ENCODE peak calls at places on chromosomes 5 and 9, in seven cellular contexts. N is neural progenitor cell; P is pancreas; Y is upper lobe of right lung; K is thyroid gland; F is A549; O is CD8-positive, alpha-beta T cell. A is an unnamed sample.

GRCh38 chr5:79236970-79237734 is 1.2 kb downstream of the JMY start:
- DNase-seq in N (peak; percentile 65), P (peak; percentile 77), Y (peak; percentile 77), K (peak; percentile 74), F (peak; percentile 27), O (peak; percentile 37), A (peak; percentile 72)

GRCh38 chr9:88738708-88739107 is 203.7 kb downstream of the NXNL2 start:
- DNase-seq in N (no peak), P (no peak), Y (no peak), K (no peak), F (no peak), O (no peak), A (no peak)

GRCh38 chr9:99822096-99822595 is 461 bp downstream of the NR4A3 start:
- DNase-seq in N (no peak), P (no peak), Y (no peak), K (no peak), F (no peak), O (no peak), A (no peak)

GRCh38 chr9:120931278-120932085 is 4.9 kb upstream of the TRAF1 start:
- DNase-seq in N (no peak), P (no peak), Y (no peak), K (peak; percentile 52), F (no peak), O (peak; percentile 77), A (no peak)

GRCh38 chr5:158563774-158564390 is 535.8 kb downstream of the EBF1 start:
- DNase-seq in N (no peak), P (no peak), Y (no peak), K (no peak), F (no peak), O (no peak), A (no peak)

GRCh38 chr5:87020099-87020934 is 247.4 kb upstream of the RASA1 start:
- DNase-seq in N (peak; percentile 59), P (peak; percentile 27), Y (no peak), K (peak; percentile 11), F (no peak), O (peak; percentile 20), A (no peak)

GRCh38 chr5:149666212-149666852 is 63.8 kb upstream of the PPARGC1B start:
- DNase-seq in N (no peak), P (no peak), Y (peak; percentile 70), K (no peak), F (no peak), O (no peak), A (peak; percentile 72)

GRCh38 chr9:88044200-88044599 is 69.9 kb upstream of the CDK20 start:
- DNase-seq in N (peak; percentile 12), P (no peak), Y (no peak), K (no peak), F (no peak), O (no peak), A (no peak)

GRCh38 chr5:142472306-142472951 is 147.6 kb upstream of the SPRY4 start:
- DNase-seq in N (no peak), P (no peak), Y (no peak), K (no peak), F (peak; percentile 74), O (peak; percentile 49), A (no peak)

GRCh38 chr9:127522727-127523126 is 71.4 kb downstream of the LRSAM1 start:
- DNase-seq in N (no peak), P (peak; percentile 26), Y (no peak), K (peak; percentile 29), F (peak; percentile 51), O (no peak), A (no peak)

GRCh38 chr9:99433555-99433954 is 211.5 kb downstream of the SEC61B start:
- DNase-seq in N (no peak), P (no peak), Y (peak; percentile 70), K (peak; percentile 25), F (peak; percentile 56), O (peak; percentile 33), A (no peak)

GRCh38 chr9:32978051-32978450 is 23.4 kb downstream of the APTX start:
- DNase-seq in N (no peak), P (no peak), Y (no peak), K (no peak), F (no peak), O (no peak), A (no peak)

GRCh38 chr9:25742241-25742640 is 64.0 kb upstream of the TUSC1 start:
- DNase-seq in N (peak; percentile 22), P (no peak), Y (no peak), K (no peak), F (peak; percentile 4), O (no peak), A (no peak)

GRCh38 chr5:16067415-16067814 is 112.2 kb downstream of the MARCHF11 start:
- DNase-seq in N (no peak), P (no peak), Y (no peak), K (no peak), F (no peak), O (no peak), A (no peak)

GRCh38 chr5:42908086-42908485 is 96.4 kb upstream of the SELENOP start:
- DNase-seq in N (no peak), P (no peak), Y (no peak), K (no peak), F (no peak), O (no peak), A (no peak)

GRCh38 chr5:42912184-42912766 is 100.6 kb upstream of the SELENOP start:
- DNase-seq in N (peak; percentile 26), P (no peak), Y (no peak), K (no peak), F (peak; percentile 73), O (peak; percentile 69), A (no peak)

DNA sequence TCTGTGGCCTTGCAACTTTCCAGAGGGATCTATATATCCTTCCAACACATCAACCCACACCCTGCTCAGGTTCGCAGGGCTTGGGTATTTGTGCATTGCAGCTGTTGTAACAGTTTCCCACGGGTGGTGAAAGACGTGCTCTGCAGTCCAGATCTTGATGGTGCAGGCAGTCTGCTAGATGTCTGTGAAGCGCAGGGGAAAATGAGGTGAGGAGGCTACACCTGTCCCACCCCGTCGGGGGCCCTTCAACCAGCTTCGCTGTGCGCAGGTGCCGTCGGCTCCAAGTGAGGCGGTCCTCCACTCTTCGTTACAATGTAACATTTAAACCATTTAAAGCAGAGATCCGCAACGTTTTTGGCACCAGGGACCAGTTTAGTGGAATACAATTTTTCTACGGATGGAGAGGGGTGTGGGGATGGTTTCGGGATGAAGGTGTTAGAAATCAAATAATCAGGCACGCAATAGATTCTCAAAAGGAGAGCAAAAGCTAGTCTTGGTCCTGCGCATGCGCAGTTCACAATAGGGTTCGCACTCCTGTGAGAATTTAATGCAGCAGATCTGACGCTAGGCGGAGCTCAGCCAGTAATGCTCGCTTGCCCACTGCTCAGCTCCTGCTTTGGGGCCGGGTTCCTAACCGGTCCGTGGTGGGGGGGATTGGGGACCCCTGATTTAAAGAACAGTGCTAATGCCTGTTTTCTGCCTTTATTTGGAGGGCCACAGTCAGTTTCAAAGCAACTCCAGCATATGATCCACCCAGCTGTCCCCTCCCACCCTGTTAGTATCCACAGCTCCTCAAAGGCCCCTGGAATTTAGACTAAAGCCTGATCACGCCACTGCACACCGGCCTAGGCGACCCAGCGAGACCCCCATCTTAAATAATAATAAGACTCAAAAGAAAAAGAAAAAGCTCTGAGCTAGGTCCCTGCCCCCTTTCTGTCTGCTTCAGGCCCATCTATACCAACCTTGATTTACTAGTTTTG is 97.1 kb upstream of the SELENOP start:
- DNase-seq in N (peak; percentile 96), P (peak; percentile 85), Y (peak; percentile 92), K (peak; percentile 88), F (peak; percentile 89), O (peak; percentile 92), A (peak; percentile 94)
- H3K4me3 ChIP-seq in N (peak overlapping the region; percentile 49), P (peak overlapping the region; percentile 2), Y (peak overlapping the region; percentile 65), K (no peak overlapping the region), F (peak overlapping the region; percentile 42), O (peak overlapping the region; percentile 65), A (peak overlapping the region; percentile 32)

GRCh38 chr5:116764941-116765340 is 190.3 kb upstream of the SEMA6A start:
- DNase-seq in N (no peak), P (no peak), Y (no peak), K (no peak), F (no peak), O (no peak), A (no peak)

GRCh38 chr5:116765441-116765840 is 190.8 kb upstream of the SEMA6A start:
- DNase-seq in N (no peak), P (no peak), Y (no peak), K (no peak), F (peak; percentile 10), O (no peak), A (no peak)

GRCh38 chr5:116756531-116756930 is 181.9 kb upstream of the SEMA6A start:
- DNase-seq in N (no peak), P (no peak), Y (no peak), K (no peak), F (no peak), O (no peak), A (no peak)

GRCh38 chr5:116763987-116764866 is 189.6 kb upstream of the SEMA6A start:
- DNase-seq in N (no peak), P (no peak), Y (no peak), K (no peak), F (no peak), O (no peak), A (no peak)

DNA sequence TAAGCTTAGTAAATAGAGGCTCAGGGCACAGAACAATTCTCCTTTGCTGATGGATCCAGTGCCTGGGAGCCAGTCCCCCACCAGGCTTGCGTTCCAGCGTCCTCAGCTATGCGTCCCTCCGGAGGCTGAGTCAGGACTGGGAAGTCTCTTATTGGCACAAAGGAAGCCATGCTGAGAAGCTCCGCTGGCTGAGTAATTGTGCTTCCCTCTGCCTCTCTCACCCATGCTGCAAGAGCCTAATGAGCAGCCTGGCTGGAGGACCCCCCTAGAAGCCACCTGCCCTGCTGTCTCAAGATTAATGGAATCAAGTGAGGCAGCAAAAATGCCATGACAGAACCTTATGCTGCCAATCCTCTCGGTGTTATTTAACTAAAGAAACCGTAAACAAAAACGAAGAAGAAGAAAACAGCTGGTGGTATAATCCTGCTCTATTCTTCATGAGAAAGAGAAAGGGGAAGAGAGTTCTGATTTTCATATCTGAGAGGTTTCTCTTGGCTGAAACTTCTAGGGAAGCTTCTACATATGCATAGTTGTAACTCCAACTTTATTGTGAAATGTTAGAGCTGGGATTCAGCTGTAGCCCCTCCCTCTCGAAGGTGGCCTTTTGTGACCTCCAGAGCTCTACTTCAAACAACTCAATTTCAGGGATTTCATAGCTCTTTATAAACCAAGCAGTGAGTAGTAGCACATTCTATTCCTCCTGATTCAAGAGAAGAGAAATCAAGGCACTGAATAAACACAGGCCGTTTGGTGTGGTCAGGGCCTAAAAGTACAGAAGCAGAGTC is 185.4 kb upstream of the SEMA6A start:
- DNase-seq in N (peak; percentile 94), P (no peak), Y (no peak), K (peak; percentile 29), F (no peak), O (no peak), A (peak; percentile 72)
- H3K4me3 ChIP-seq in N (no peak overlapping the region), P (no peak overlapping the region), Y (no peak overlapping the region), K (no peak overlapping the region), F (no peak overlapping the region), O (no peak overlapping the region), A (no peak overlapping the region)

GRCh38 chr5:7397005-7397546 is 1.1 kb downstream of the ADCY2 start:
- DNase-seq in N (no peak), P (no peak), Y (no peak), K (no peak), F (no peak), O (no peak), A (no peak)
- H3K4me3 ChIP-seq in N (peak overlapping the region; percentile 67), P (peak overlapping the region; percentile 20), Y (peak overlapping the region; percentile 29), K (no peak overlapping the region), F (peak overlapping the region; percentile 41), O (no peak overlapping the region), A (peak overlapping the region; percentile 60)

DNA sequence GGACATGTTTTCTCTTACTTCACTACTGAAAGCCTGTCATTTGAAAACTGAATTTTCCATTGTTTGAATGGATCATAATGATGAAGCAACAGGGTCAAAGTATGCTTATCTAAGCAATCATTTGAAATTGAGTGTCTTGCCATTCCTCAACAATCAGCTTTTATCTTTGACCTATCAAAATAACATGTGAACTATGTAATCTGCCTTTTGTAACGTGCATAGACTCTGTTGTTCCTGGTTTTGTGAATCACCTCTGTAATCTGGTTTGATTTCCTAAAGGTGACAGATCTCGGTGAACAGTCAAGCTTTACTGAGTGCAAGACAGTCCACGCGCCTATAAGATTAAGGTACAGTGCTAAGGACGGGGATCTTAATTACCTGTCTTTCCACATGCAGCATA is 3.3 kb downstream of the MEF2C start:
- DNase-seq in N (peak; percentile 34), P (no peak), Y (no peak), K (no peak), F (no peak), O (no peak), A (no peak)
- H3K4me3 ChIP-seq in N (no peak overlapping the region), P (no peak overlapping the region), Y (peak overlapping the region; percentile 75), K (no peak overlapping the region), F (no peak overlapping the region), O (no peak overlapping the region), A (no peak overlapping the region)